ENCODE peak calls at places on chromosomes 1 and 21, in five cellular contexts. One of them, this sample, is unnamed.

GRCh38 chr1:167713330-167714081 is 8.3 kb upstream of the MPZL1 start:
- DNase-seq in adrenal gland: peak
- DNase-seq in suprapubic skin: no peak
- DNase-seq in A549: no peak
- DNase-seq in esophagus squamous epithelium: no peak
- DNase-seq in this sample: no peak

GRCh38 chr1:103284270-103284669 is 175.9 kb upstream of the COL11A1 start:
- DNase-seq in adrenal gland: no peak
- DNase-seq in suprapubic skin: no peak
- DNase-seq in A549: no peak
- DNase-seq in esophagus squamous epithelium: no peak
- DNase-seq in this sample: no peak

GRCh38 chr1:94395748-94396309 is 22.4 kb upstream of the ABCD3 start:
- DNase-seq in adrenal gland: no peak
- DNase-seq in suprapubic skin: no peak
- DNase-seq in A549: no peak
- DNase-seq in esophagus squamous epithelium: no peak
- DNase-seq in this sample: no peak

GRCh38 chr1:102071451-102071850 is 74.7 kb upstream of the OLFM3 start:
- DNase-seq in adrenal gland: no peak
- DNase-seq in suprapubic skin: no peak
- DNase-seq in A549: no peak
- DNase-seq in esophagus squamous epithelium: no peak
- DNase-seq in this sample: no peak

GRCh38 chr1:155093938-155094621 is 15.4 kb downstream of the EFNA3 start:
- DNase-seq in adrenal gland: peak
- DNase-seq in suprapubic skin: no peak
- DNase-seq in A549: peak
- DNase-seq in esophagus squamous epithelium: no peak
- DNase-seq in this sample: no peak

GRCh38 chr21:35268817-35269216 is 219.7 kb upstream of the RUNX1 start:
- DNase-seq in adrenal gland: no peak
- DNase-seq in suprapubic skin: no peak
- DNase-seq in A549: no peak
- DNase-seq in esophagus squamous epithelium: no peak
- DNase-seq in this sample: no peak

GRCh38 chr1:209248649-209249279 is 334.8 kb upstream of the CAMK1G start:
- DNase-seq in adrenal gland: peak
- DNase-seq in suprapubic skin: no peak
- DNase-seq in A549: peak
- DNase-seq in esophagus squamous epithelium: no peak
- DNase-seq in this sample: peak

GRCh38 chr21:16196521-16197208 is 466.9 kb downstream of the USP25 start:
- DNase-seq in adrenal gland: no peak
- DNase-seq in suprapubic skin: no peak
- DNase-seq in A549: no peak
- DNase-seq in esophagus squamous epithelium: no peak
- DNase-seq in this sample: no peak

GRCh38 chr1:31715097-31715872 is 11.5 kb upstream of the COL16A1 start:
- DNase-seq in adrenal gland: peak
- DNase-seq in suprapubic skin: peak
- DNase-seq in A549: peak
- DNase-seq in esophagus squamous epithelium: no peak
- DNase-seq in this sample: peak

GRCh38 chr1:199867601-199868000 is 159.9 kb upstream of the NR5A2 start:
- DNase-seq in adrenal gland: no peak
- DNase-seq in suprapubic skin: no peak
- DNase-seq in A549: no peak
- DNase-seq in esophagus squamous epithelium: no peak
- DNase-seq in this sample: no peak

GRCh38 chr1:159823401-159823800 is 3.3 kb upstream of the SLAMF8 start:
- DNase-seq in adrenal gland: no peak
- DNase-seq in suprapubic skin: no peak
- DNase-seq in A549: no peak
- DNase-seq in esophagus squamous epithelium: no peak
- DNase-seq in this sample: no peak

GRCh38 chr1:209661081-209661480 is 8.9 kb upstream of the LAMB3 start:
- DNase-seq in adrenal gland: no peak
- DNase-seq in suprapubic skin: no peak
- DNase-seq in A549: no peak
- DNase-seq in esophagus squamous epithelium: no peak
- DNase-seq in this sample: no peak

GRCh38 chr1:204624631-204625216 is 60.8 kb downstream of the LRRN2 start:
- DNase-seq in adrenal gland: no peak
- DNase-seq in suprapubic skin: no peak
- DNase-seq in A549: no peak
- DNase-seq in esophagus squamous epithelium: no peak
- DNase-seq in this sample: no peak

GRCh38 chr21:17921579-17922530 is 102.7 kb upstream of the C21orf91 start:
- DNase-seq in adrenal gland: no peak
- DNase-seq in suprapubic skin: no peak
- DNase-seq in A549: no peak
- DNase-seq in esophagus squamous epithelium: no peak
- DNase-seq in this sample: peak

GRCh38 chr1:160261526-160261877 is 847 bp downstream of the DCAF8 start:
- DNase-seq in adrenal gland: peak
- DNase-seq in suprapubic skin: no peak
- DNase-seq in A549: peak
- DNase-seq in esophagus squamous epithelium: no peak
- DNase-seq in this sample: peak

GRCh38 chr1:158147396-158148353 is 33.0 kb upstream of the CD1D start:
- DNase-seq in adrenal gland: no peak
- DNase-seq in suprapubic skin: no peak
- DNase-seq in A549: no peak
- DNase-seq in esophagus squamous epithelium: no peak
- DNase-seq in this sample: no peak

GRCh38 chr1:46062651-46063319 is 69.6 kb downstream of the PIK3R3 start:
- DNase-seq in adrenal gland: no peak
- DNase-seq in suprapubic skin: no peak
- DNase-seq in A549: no peak
- DNase-seq in esophagus squamous epithelium: no peak
- DNase-seq in this sample: no peak

GRCh38 chr1:21355956-21356355 is 65.7 kb upstream of the ECE1 start:
- DNase-seq in adrenal gland: no peak
- DNase-seq in suprapubic skin: no peak
- DNase-seq in A549: no peak
- DNase-seq in esophagus squamous epithelium: no peak
- DNase-seq in this sample: no peak

GRCh38 chr1:8406011-8406410 is 88.1 kb downstream of the SLC45A1 start:
- DNase-seq in adrenal gland: no peak
- DNase-seq in suprapubic skin: no peak
- DNase-seq in A549: no peak
- DNase-seq in esophagus squamous epithelium: no peak
- DNase-seq in this sample: no peak

GRCh38 chr21:26597981-26598380 is 24.9 kb upstream of the CYYR1 start:
- DNase-seq in adrenal gland: no peak
- DNase-seq in suprapubic skin: no peak
- DNase-seq in A549: no peak
- DNase-seq in esophagus squamous epithelium: no peak
- DNase-seq in this sample: no peak

GRCh38 chr1:116835161-116835560 is 74.6 kb upstream of the PTGFRN start:
- DNase-seq in adrenal gland: no peak
- DNase-seq in suprapubic skin: no peak
- DNase-seq in A549: no peak
- DNase-seq in esophagus squamous epithelium: no peak
- DNase-seq in this sample: no peak

GRCh38 chr1:50976111-50976889 is 6.3 kb downstream of the CDKN2C start:
- DNase-seq in adrenal gland: no peak
- DNase-seq in suprapubic skin: no peak
- DNase-seq in A549: peak
- DNase-seq in esophagus squamous epithelium: no peak
- DNase-seq in this sample: no peak

GRCh38 chr1:21320410-21321107 is 30.3 kb upstream of the ECE1 start:
- DNase-seq in adrenal gland: no peak
- DNase-seq in suprapubic skin: no peak
- DNase-seq in A549: no peak
- DNase-seq in esophagus squamous epithelium: no peak
- DNase-seq in this sample: no peak

GRCh38 chr1:207858806-207859205 is 52.1 kb downstream of the CD34 start:
- DNase-seq in adrenal gland: no peak
- DNase-seq in suprapubic skin: no peak
- DNase-seq in A549: no peak
- DNase-seq in esophagus squamous epithelium: no peak
- DNase-seq in this sample: no peak

GRCh38 chr1:183273300-183273699 is 87.2 kb downstream of the LAMC2 start:
- DNase-seq in adrenal gland: no peak
- DNase-seq in suprapubic skin: no peak
- DNase-seq in A549: no peak
- DNase-seq in esophagus squamous epithelium: no peak
- DNase-seq in this sample: no peak

GRCh38 chr21:45080639-45081414 is 6.4 kb downstream of the ADARB1 start:
- DNase-seq in adrenal gland: no peak
- DNase-seq in suprapubic skin: no peak
- DNase-seq in A549: no peak
- DNase-seq in esophagus squamous epithelium: no peak
- DNase-seq in this sample: peak

GRCh38 chr1:23343246-23344110 is 606 bp downstream of the HNRNPR start:
- DNase-seq in adrenal gland: peak
- DNase-seq in suprapubic skin: no peak
- DNase-seq in A549: peak
- DNase-seq in esophagus squamous epithelium: no peak
- DNase-seq in this sample: no peak

GRCh38 chr1:88029142-88029541 is 654.9 kb upstream of the PKN2 start:
- DNase-seq in adrenal gland: no peak
- DNase-seq in suprapubic skin: no peak
- DNase-seq in A549: peak
- DNase-seq in esophagus squamous epithelium: no peak
- DNase-seq in this sample: no peak

GRCh38 chr1:54207287-54207686 is 7.3 kb downstream of the MRPL37 start:
- DNase-seq in adrenal gland: no peak
- DNase-seq in suprapubic skin: no peak
- DNase-seq in A549: no peak
- DNase-seq in esophagus squamous epithelium: no peak
- DNase-seq in this sample: no peak

GRCh38 chr1:2940178-2940577 is 81.1 kb upstream of the ACTRT2 start:
- DNase-seq in adrenal gland: no peak
- DNase-seq in suprapubic skin: no peak
- DNase-seq in A549: no peak
- DNase-seq in esophagus squamous epithelium: no peak
- DNase-seq in this sample: no peak

DNA sequence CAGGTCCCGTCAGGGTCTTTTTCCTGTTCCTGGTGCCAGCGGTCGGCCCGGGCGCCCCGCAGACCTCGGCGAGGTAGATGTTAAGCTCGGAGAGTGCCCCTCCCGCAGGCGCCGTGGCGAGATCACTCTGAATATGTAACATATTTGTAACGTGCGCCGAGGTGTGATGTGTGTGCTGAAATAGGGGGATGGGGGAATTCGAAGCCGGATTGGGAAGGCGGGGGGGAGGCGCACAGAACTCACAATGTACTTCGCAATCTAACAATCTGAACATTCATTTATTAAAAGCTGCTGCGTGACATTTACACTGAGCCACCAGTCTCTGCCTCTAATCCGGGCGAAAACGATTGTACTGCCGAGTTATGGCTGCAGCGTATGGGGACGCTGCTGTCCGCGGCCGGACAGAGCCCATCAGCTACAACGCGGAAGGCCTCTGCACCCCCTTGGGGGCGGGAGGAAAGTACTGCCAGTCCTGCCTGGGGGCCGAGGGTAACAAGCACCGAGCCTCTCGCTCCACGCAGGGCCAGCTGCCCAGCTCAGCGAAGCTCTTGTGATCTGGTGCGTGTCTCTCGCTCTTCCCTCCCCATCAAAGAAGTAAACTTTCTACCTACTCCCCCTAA is 8.3 kb upstream of the BARHL2 start:
- DNase-seq in adrenal gland: no peak
- DNase-seq in suprapubic skin: peak
- DNase-seq in A549: no peak
- DNase-seq in esophagus squamous epithelium: no peak
- DNase-seq in this sample: no peak
- H3K4me3 ChIP-seq in adrenal gland: no peak
- H3K4me3 ChIP-seq in suprapubic skin: peak
- H3K4me3 ChIP-seq in A549: no peak
- H3K4me3 ChIP-seq in esophagus squamous epithelium: peak
- H3K4me3 ChIP-seq in this sample: no peak

GRCh38 chr1:151327223-151327902 is at the start of gene PI4KB:
- DNase-seq in adrenal gland: peak
- DNase-seq in suprapubic skin: peak
- DNase-seq in A549: peak
- DNase-seq in esophagus squamous epithelium: peak
- DNase-seq in this sample: peak
- TF ChIP-seq POLR2A in adrenal gland: peak
- TF ChIP-seq POLR2A in suprapubic skin: no peak
- TF ChIP-seq POLR2A in A549: peak
- TF ChIP-seq POLR2A in esophagus squamous epithelium: peak
- TF ChIP-seq POLR2A in this sample: no peak

GRCh38 chr1:181482521-181483083 is 715 bp upstream of the CACNA1E start:
- DNase-seq in adrenal gland: peak
- DNase-seq in suprapubic skin: no peak
- DNase-seq in A549: peak
- DNase-seq in esophagus squamous epithelium: no peak
- DNase-seq in this sample: no peak
- H3K4me3 ChIP-seq in adrenal gland: no peak
- H3K4me3 ChIP-seq in suprapubic skin: peak
- H3K4me3 ChIP-seq in A549: peak
- H3K4me3 ChIP-seq in esophagus squamous epithelium: peak
- H3K4me3 ChIP-seq in this sample: no peak

GRCh38 chr1:107057197-107058133 is 991 bp downstream of the PRMT6 start:
- DNase-seq in adrenal gland: peak
- DNase-seq in suprapubic skin: peak
- DNase-seq in A549: no peak
- DNase-seq in esophagus squamous epithelium: no peak
- DNase-seq in this sample: peak
- TF ChIP-seq POLR2A in adrenal gland: peak
- TF ChIP-seq POLR2A in suprapubic skin: no peak
- TF ChIP-seq POLR2A in A549: no peak
- TF ChIP-seq POLR2A in esophagus squamous epithelium: no peak
- TF ChIP-seq POLR2A in this sample: no peak